ENCODE peak calls at places on chromosomes 1 and 21, in ten cellular contexts. U, B, A, D, W, C, X, M, R and O are unnamed samples.

GRCh38 chr1:25037174-25038074 is 107.3 kb upstream of the RUNX3 start:
- DNase-seq in X (peak; percentile 13), U (peak; percentile 46), W (peak; percentile 90), M (no peak), R (peak; percentile 33), D (peak; percentile 71), B (peak; percentile 73), A (peak; percentile 65), C (no peak), O (peak; percentile 57)

GRCh38 chr1:237879195-237879594 is 11.5 kb downstream of the ZP4 start:
- DNase-seq in C (peak; percentile 89), U (peak; percentile 94), A (no peak), B (no peak), R (peak; percentile 95), D (no peak), M (no peak), X (peak; percentile 90), W (peak; percentile 6), O (no peak)

GRCh38 chr1:56424744-56425493 is 154.4 kb downstream of the PLPP3 start:
- DNase-seq in W (no peak), R (peak; percentile 49), B (peak; percentile 35), A (peak; percentile 82), C (no peak), U (peak; percentile 74), X (peak; percentile 63), M (no peak), D (no peak), O (no peak)

GRCh38 chr1:42177551-42177981 is 13.0 kb upstream of the GUCA2A start:
- DNase-seq in A (no peak), W (peak; percentile 45), C (no peak), M (no peak), B (no peak), X (peak; percentile 90), R (peak; percentile 64), D (no peak), U (peak; percentile 67), O (peak; percentile 24)

GRCh38 chr21:42392731-42393442 is 3.0 kb downstream of the TMPRSS3 start:
- DNase-seq in U (peak; percentile 26), B (no peak), R (peak; percentile 66), X (no peak), M (no peak), A (peak; percentile 20), D (peak; percentile 77), W (no peak), C (no peak), O (no peak)

GRCh38 chr1:218425647-218426342 is 80.7 kb downstream of the TGFB2 start:
- DNase-seq in X (peak; percentile 87), R (peak; percentile 94), W (no peak), A (no peak), M (no peak), D (no peak), C (peak; percentile 68), U (peak; percentile 91), B (no peak), O (no peak)

GRCh38 chr1:45793942-45794604 is 9.3 kb upstream of the MAST2 start:
- DNase-seq in M (no peak), X (no peak), R (no peak), U (no peak), B (no peak), C (no peak), A (no peak), W (no peak), D (no peak), O (no peak)

GRCh38 chr1:230186874-230187273 is 119.8 kb downstream of the GALNT2 start:
- DNase-seq in W (no peak), M (no peak), U (no peak), D (no peak), R (no peak), X (no peak), B (no peak), A (no peak), C (no peak), O (no peak)

GRCh38 chr1:219442575-219442974 is 170.3 kb downstream of the ZC3H11B start:
- DNase-seq in M (no peak), X (peak; percentile 93), W (no peak), A (no peak), R (no peak), U (no peak), C (no peak), D (no peak), B (no peak), O (no peak)

GRCh38 chr21:33357177-33357576 is 32.4 kb downstream of the IFNAR1 start:
- DNase-seq in A (no peak), W (no peak), C (no peak), B (no peak), M (no peak), U (no peak), X (no peak), R (no peak), D (no peak), O (no peak)

GRCh38 chr1:13751985-13752384 is 52.0 kb downstream of the PRDM2 start:
- DNase-seq in X (no peak), W (no peak), U (no peak), R (no peak), D (no peak), C (no peak), M (no peak), A (no peak), B (no peak), O (no peak)

GRCh38 chr1:161071886-161072371 is 2.2 kb upstream of the ARHGAP30 start:
- DNase-seq in U (peak; percentile 55), D (peak; percentile 86), W (peak; percentile 90), X (peak; percentile 19), A (peak; percentile 77), R (peak; percentile 38), M (no peak), C (no peak), B (peak; percentile 38), O (peak; percentile 48)

GRCh38 chr1:162632234-162632666 is at the start of gene DDR2:
- DNase-seq in X (peak; percentile 91), C (no peak), D (no peak), M (no peak), W (peak; percentile 50), B (no peak), A (no peak), R (no peak), U (no peak), O (no peak)

GRCh38 chr21:15706686-15707085 is 23.1 kb upstream of the USP25 start:
- DNase-seq in A (no peak), U (peak; percentile 98), X (peak; percentile 98), C (peak; percentile 85), W (peak; percentile 40), D (no peak), R (peak; percentile 99), M (no peak), B (no peak), O (no peak)

GRCh38 chr1:107991371-107992066 is 26.5 kb upstream of the VAV3 start:
- DNase-seq in X (peak; percentile 50), R (peak; percentile 70), M (no peak), B (peak; percentile 13), A (no peak), D (no peak), U (peak; percentile 79), W (no peak), C (no peak), O (no peak)

GRCh38 chr1:47593598-47594285 is 155.9 kb downstream of the FOXD2 start:
- DNase-seq in C (no peak), M (no peak), U (no peak), A (no peak), W (peak; percentile 38), R (no peak), X (no peak), B (no peak), D (no peak), O (no peak)

GRCh38 chr21:35508389-35508888 is 459.3 kb upstream of the RUNX1 start:
- DNase-seq in W (peak; percentile 66), A (peak; percentile 75), B (peak; percentile 96), X (peak; percentile 72), U (peak; percentile 39), C (no peak), M (no peak), R (peak; percentile 47), D (no peak), O (no peak)

GRCh38 chr1:22710688-22711024 is at the start of gene EPHB2:
- DNase-seq in X (peak; percentile 34), D (peak; percentile 68), A (peak; percentile 74), B (no peak), U (peak; percentile 53), C (no peak), M (no peak), R (no peak), W (peak; percentile 76), O (peak; percentile 69)

DNA sequence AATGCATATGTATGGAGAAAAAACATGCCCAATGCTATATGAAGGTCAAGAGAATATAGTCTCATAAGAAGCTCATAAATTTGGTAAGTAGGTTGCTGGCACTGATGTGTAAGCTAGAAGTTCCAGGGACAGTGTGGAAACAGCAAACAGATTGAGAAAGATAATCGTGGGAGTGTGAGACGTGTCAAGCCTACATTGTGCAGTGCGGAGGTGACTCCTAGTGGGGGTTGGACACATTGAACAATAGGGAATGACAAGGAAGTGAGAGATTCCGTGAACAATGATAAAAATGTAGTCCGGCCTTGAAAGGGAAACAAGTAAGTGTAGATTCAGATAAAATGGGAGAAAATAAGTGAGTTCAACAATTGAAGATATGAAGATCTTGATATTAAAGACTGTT is 788.4 kb upstream of the PRMT6 start:
- DNase-seq in C (no peak), R (peak; percentile 37), D (no peak), B (no peak), W (no peak), U (peak; percentile 49), M (no peak), A (no peak), X (peak; percentile 5), O (peak; percentile 8)
- TF ChIP-seq CTCF in C (no peak), R (peak; percentile 22), D (no peak), B (no peak), W (peak; percentile 50), U (no peak), M (no peak), A (no peak), X (no peak), O (no peak)

DNA sequence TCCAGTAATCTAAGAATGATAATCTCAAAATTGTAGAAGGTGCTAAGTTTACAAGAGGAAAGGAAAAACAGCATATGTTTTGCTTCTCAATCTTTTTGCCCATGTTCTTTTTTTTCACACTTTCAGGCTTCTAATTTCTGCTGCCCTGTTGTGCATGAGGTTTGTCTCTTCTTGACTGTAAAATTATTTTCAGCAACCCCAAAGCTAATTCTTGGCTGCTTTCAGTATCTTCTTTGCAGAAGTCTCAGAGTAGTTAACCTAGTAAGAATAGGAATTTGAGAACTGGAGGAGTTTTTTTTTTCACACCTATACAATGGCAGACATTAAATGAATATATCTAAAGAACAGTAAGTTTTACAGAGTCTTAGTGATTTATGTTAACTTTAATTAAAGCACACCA is 26.4 kb downstream of the DENND2D start:
- DNase-seq in W (no peak), C (no peak), M (no peak), X (no peak), A (no peak), U (no peak), B (no peak), D (no peak), R (no peak), O (no peak)
- TF ChIP-seq CTCF in W (no peak), C (no peak), M (no peak), X (no peak), A (no peak), U (no peak), B (no peak), D (no peak), R (no peak), O (no peak)

GRCh38 chr1:67489643-67490042 is 59.4 kb upstream of the SERBP1 start:
- DNase-seq in D (peak; percentile 54), C (no peak), B (no peak), A (no peak), X (peak; percentile 36), R (peak; percentile 65), W (no peak), M (no peak), U (peak; percentile 68), O (no peak)
- TF ChIP-seq CTCF in D (no peak), C (peak; percentile 64), B (no peak), A (no peak), X (peak; percentile 16), R (peak; percentile 51), W (peak; percentile 73), M (no peak), U (peak; percentile 63), O (no peak)

GRCh38 chr1:63802109-63802508 is 28.3 kb downstream of the ROR1 start:
- DNase-seq in R (no peak), W (no peak), M (no peak), C (no peak), X (no peak), D (no peak), A (no peak), U (no peak), B (no peak), O (no peak)
- TF ChIP-seq CTCF in R (no peak), W (peak; percentile 63), M (no peak), C (peak; percentile 3), X (no peak), D (no peak), A (no peak), U (peak; percentile 6), B (no peak), O (no peak)